ENCODE peak calls at places on chromosomes 3 and 15, in six cellular contexts. O is upper lobe of left lung, Z is K562, S is stomach, R is suprapubic skin, I is HCT116. T is an unnamed sample.
A peak's percentile ranks its signal among the peaks of the same experiment; 100 is the strongest.

GRCh38 chr3:125107861-125108567 is 52.2 kb upstream of the HEG1 start:
- DNase-seq in I (no peak), R (no peak), S (no peak), Z (no peak), O (peak; percentile 32), T (no peak)

GRCh38 chr3:125140011-125140813 is 72.3 kb downstream of the SLC12A8 start:
- DNase-seq in R (no peak), I (no peak), O (no peak), S (no peak), Z (no peak), T (no peak)

GRCh38 chr3:159609620-159610019 is 379.0 kb upstream of the IL12A start:
- DNase-seq in Z (no peak), S (no peak), O (no peak), I (no peak), R (no peak), T (no peak)

GRCh38 chr3:77038468-77038927 is 1.4 kb upstream of the ROBO2 start:
- DNase-seq in Z (peak; percentile 79), O (peak; percentile 84), S (peak; percentile 70), R (peak; percentile 80), I (no peak), T (peak; percentile 64)

GRCh38 chr3:117706037-117706436 is 996.5 kb downstream of the TUSC7 start:
- DNase-seq in I (no peak), Z (no peak), S (no peak), O (no peak), R (no peak), T (no peak)

GRCh38 chr3:72297481-72297880 is 512.5 kb upstream of the PROK2 start:
- DNase-seq in I (no peak), R (no peak), S (no peak), O (no peak), Z (no peak), T (no peak)

GRCh38 chr3:148208975-148209374 is 488.7 kb upstream of the AGTR1 start:
- DNase-seq in R (no peak), O (no peak), S (no peak), I (no peak), Z (no peak), T (no peak)

GRCh38 chr15:59298255-59298856 is 74.3 kb downstream of the MYO1E start:
- DNase-seq in Z (no peak), R (no peak), O (no peak), S (no peak), I (peak; percentile 78), T (no peak)

GRCh38 chr3:44814751-44815150 is 47.0 kb upstream of the TMEM42 start:
- DNase-seq in Z (no peak), R (no peak), S (no peak), O (no peak), I (no peak), T (no peak)

GRCh38 chr15:68408526-68408925 is 23.4 kb downstream of the ITGA11 start:
- DNase-seq in R (peak; percentile 21), S (peak; percentile 4), Z (no peak), O (no peak), I (no peak), T (no peak)

GRCh38 chr15:85125056-85125661 is 143.5 kb downstream of the PDE8A start:
- DNase-seq in R (no peak), O (no peak), S (no peak), I (peak; percentile 18), Z (no peak), T (no peak)

GRCh38 chr3:13300546-13301294 is 119.4 kb downstream of the NUP210 start:
- DNase-seq in Z (no peak), O (no peak), S (no peak), I (no peak), R (no peak), T (no peak)

GRCh38 chr3:36065321-36065720 is 315.0 kb upstream of the STAC start:
- DNase-seq in R (no peak), O (no peak), I (no peak), S (no peak), Z (no peak), T (no peak)

GRCh38 chr15:88449581-88449980 is 17.6 kb downstream of the MRPL46 start:
- DNase-seq in O (no peak), R (no peak), S (no peak), I (no peak), Z (no peak), T (no peak)

GRCh38 chr3:58670506-58671125 is 4.0 kb upstream of the FAM3D start:
- DNase-seq in Z (no peak), O (no peak), S (no peak), R (no peak), I (no peak), T (no peak)

GRCh38 chr3:114454592-114455251 is 160.9 kb downstream of the TIGIT start:
- DNase-seq in R (no peak), I (no peak), O (no peak), S (no peak), Z (no peak), T (no peak)

GRCh38 chr15:38504680-38505467 is 50.9 kb downstream of the FAM98B start:
- DNase-seq in Z (no peak), O (no peak), R (no peak), I (no peak), S (no peak), T (no peak)

GRCh38 chr3:185282696-185283373 is 29.0 kb upstream of the EHHADH start:
- DNase-seq in O (peak; percentile 97), Z (no peak), R (peak; percentile 97), S (peak; percentile 98), I (peak; percentile 96), T (peak; percentile 98)
- TF ChIP-seq POLR2A in O (peak; percentile 71), Z (no peak), R (no peak), S (peak; percentile 12), I (peak; percentile 70), T (peak; percentile 83)

DNA sequence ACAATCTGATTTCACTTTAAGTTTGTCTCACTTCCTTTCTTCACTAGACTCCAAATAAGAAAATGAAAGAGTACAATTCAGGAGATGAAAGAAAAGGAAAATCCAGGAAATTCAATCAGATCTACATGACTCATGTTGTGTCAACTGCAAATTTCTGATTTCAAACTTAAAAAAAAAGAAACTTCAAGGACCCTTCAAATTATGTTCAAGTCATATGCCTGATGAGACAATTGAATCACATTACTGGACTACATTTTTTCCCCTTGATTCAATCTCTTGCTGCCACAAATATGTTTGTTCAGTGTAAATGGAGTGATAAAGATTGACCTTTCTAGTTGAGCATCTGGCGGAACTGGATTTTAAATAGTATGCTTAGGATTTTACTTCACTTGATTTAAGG is 37.4 kb downstream of the FRMD5 start:
- DNase-seq in Z (no peak), S (no peak), R (no peak), O (no peak), I (peak; percentile 96), T (no peak)
- TF ChIP-seq POLR2AphosphoS5 in Z (no peak), S (no peak), R (no peak), O (no peak), I (peak; percentile 49), T (peak; percentile 55)

GRCh38 chr15:63191895-63192603 is 2.6 kb downstream of the RAB8B start:
- DNase-seq in S (no peak), I (no peak), R (no peak), O (no peak), Z (peak; percentile 80), T (no peak)
- H3K4me1 ChIP-seq in S (peaks cover 49% of the 10 kb centered on the region), I (peaks cover 4% of the 10 kb centered on the region), R (peaks cover 66% of the 10 kb centered on the region), O (peaks cover 73% of the 10 kb centered on the region), Z (peaks cover 14% of the 10 kb centered on the region), T (no peaks in the 10 kb centered on the region)

DNA sequence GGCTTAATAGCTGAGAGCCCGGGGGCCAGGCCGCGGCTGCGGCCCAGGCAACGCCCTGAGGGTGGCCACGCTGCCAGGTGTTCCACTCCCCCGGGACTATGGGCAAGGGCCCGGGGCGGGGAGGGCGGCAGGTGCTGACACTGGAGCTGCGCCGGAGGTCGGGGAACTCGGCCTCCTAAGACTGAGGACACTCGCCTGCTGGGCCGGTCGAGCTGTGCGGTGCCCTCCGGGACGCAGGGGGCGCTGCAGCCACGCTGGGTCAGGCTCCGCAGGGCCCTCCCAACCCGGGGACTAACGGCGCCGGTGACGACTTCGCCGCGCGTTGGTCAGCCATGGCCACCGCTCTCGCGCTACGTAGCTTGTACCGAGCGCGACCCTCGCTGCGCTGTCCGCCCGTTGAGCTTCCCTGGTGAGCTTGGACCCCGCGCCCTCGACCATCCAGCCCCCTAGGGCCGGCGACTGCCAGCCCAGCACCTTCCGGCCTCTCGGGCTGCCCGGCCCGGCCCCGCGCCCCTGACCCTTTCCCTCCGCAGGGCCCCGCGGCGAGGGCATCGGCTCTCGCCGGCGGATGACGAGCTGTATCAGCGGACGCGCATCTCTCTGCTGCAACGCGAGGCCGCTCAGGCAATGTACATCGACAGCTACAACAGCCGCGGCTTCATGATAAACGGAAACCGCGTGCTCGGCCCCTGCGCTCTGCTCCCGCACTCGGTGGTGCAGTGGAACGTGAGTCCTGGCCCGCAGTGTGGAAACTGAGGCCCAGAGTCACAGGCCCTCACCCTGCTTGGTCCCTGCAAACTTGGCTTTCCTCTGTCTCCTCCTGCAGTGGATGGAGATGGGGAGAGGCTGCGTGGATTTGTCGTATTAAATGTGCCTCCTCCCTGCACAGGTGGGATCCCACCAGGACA is at the start of gene NDUFAF3:
- DNase-seq in S (peak; percentile 95), I (peak; percentile 90), R (peak; percentile 96), Z (peak; percentile 91), O (peak; percentile 99), T (peak; percentile 87)
- TF ChIP-seq POLR2A in S (peak; percentile 61), I (peak; percentile 72), R (peak; percentile 83), Z (no peak), O (peak; percentile 79), T (peak; percentile 53)

GRCh38 chr15:75712668-75713337 is at the start of gene CSPG4:
- DNase-seq in S (peak; percentile 57), Z (peak; percentile 49), R (no peak), I (no peak), O (peak; percentile 90), T (no peak)
- TF ChIP-seq POLR2AphosphoS5 in S (peak; percentile 85), Z (no peak), R (no peak), I (peak; percentile 93), O (peak; percentile 36), T (peak; percentile 22)

DNA sequence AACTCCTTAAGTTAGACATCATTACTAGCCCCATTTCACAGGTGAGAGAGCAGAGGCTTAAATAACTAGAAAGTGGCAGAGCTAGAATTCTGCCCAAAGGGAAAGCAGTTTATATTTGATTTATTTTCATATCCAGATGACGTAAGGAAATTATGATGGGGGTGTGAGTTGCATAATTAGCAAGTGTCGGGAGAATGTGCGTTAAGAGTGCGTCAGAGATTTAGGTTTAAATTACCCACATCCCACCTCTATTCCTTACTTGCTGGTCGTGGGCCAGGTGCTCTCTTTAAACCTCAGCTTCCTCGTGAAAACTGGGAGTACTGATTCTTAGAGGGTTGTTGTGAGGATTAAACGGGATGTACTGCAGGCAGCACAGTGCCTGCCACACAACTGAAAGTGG is 32.3 kb downstream of the FSTL1 start:
- DNase-seq in R (no peak), Z (no peak), O (no peak), I (no peak), S (no peak), T (no peak)
- H3K4me1 ChIP-seq in R (peaks cover 45% of the 10 kb centered on the region), Z (no peaks in the 10 kb centered on the region), O (peaks cover 29% of the 10 kb centered on the region), I (peaks cover 9% of the 10 kb centered on the region), S (peaks cover 22% of the 10 kb centered on the region), T (peaks cover 35% of the 10 kb centered on the region)

GRCh38 chr15:67089218-67090193 is 24.1 kb downstream of the SMAD3 start:
- DNase-seq in R (no peak), I (no peak), O (peak; percentile 15), Z (peak; percentile 57), S (no peak), T (no peak)
- TF ChIP-seq POLR2A in R (no peak), I (no peak), O (no peak), Z (no peak), S (no peak), T (no peak)

DNA sequence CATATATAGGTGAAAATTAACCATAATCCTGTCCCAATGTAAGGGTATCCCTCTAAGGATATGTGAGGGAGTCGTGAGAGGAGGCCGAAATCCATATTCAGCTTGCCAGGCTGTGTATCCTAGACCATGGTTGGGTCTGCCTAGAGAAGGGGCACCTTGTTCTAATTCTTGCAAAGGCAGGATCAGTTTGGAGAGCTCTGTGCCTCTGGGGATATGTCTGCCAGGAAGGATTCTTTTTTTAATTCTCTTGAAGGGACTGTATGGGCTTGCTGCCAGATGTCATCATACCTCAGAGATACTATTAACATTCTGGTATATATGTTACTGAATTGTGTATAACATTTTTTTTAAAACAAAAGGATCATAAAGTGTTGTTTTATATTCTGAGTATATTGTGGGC is 2.4 kb downstream of the ATP1B3 start:
- DNase-seq in O (no peak), Z (no peak), R (no peak), S (no peak), I (no peak), T (no peak)
- TF ChIP-seq POLR2AphosphoS5 in O (no peak), Z (no peak), R (no peak), S (no peak), I (no peak), T (no peak)